ENCODE peak calls at places on chromosome X, in seven cellular contexts. H is dorsolateral prefrontal cortex; E is H9; L is brain microvascular endothelial cell; Z is CD4-positive, alpha-beta memory T cell; O is sigmoid colon; Y is left ventricle myocardium inferior. B is an unnamed sample.

GRCh38 chrX:18042776-18043175 is 177.9 kb downstream of the BEND2 start:
- DNase-seq in H (no peak), Z (no peak), L (no peak), E (no peak), Y (no peak), O (no peak), B (no peak)

GRCh38 chrX:29478336-29479069 is 736.9 kb upstream of the MAGEB2 start:
- DNase-seq in L (peak), O (no peak), H (no peak), Z (no peak), Y (no peak), E (peak), B (peak)

GRCh38 chrX:42602566-42602965 is 175.4 kb downstream of the PPP1R2C start:
- DNase-seq in E (no peak), O (no peak), L (no peak), Z (no peak), H (no peak), Y (no peak), B (no peak)

GRCh38 chrX:96721398-96721797 is 36.8 kb downstream of the DIAPH2 start:
- DNase-seq in O (no peak), Y (no peak), Z (no peak), H (no peak), L (no peak), E (no peak), B (no peak)

GRCh38 chrX:118459494-118459893 is 36.1 kb upstream of the DOCK11 start:
- DNase-seq in E (no peak), Y (no peak), L (peak), O (no peak), Z (peak), H (no peak), B (peak)

GRCh38 chrX:27890611-27891010 is 82.8 kb downstream of the MAGEB10 start:
- DNase-seq in L (peak), E (no peak), Y (no peak), H (no peak), O (no peak), Z (no peak), B (peak)

GRCh38 chrX:117038918-117039440 is 576.2 kb upstream of the CT83 start:
- DNase-seq in Y (no peak), H (no peak), O (no peak), L (no peak), E (no peak), Z (no peak), B (no peak)

GRCh38 chrX:39484669-39485068 is 613.1 kb downstream of the BCOR start:
- DNase-seq in E (no peak), Z (no peak), L (no peak), O (no peak), Y (no peak), H (no peak), B (no peak)

GRCh38 chrX:123648028-123648810 is 84.6 kb downstream of the THOC2 start:
- DNase-seq in E (peak), O (no peak), H (no peak), L (peak), Y (no peak), Z (peak), B (no peak)

GRCh38 chrX:120281021-120281624 is 30.1 kb downstream of the TMEM255A start:
- DNase-seq in L (no peak), O (no peak), E (no peak), H (no peak), Z (no peak), Y (no peak), B (no peak)

GRCh38 chrX:74248889-74249288 is 55.1 kb upstream of the ZCCHC13 start:
- DNase-seq in Z (no peak), H (no peak), L (no peak), E (peak), Y (peak), O (no peak), B (no peak)

GRCh38 chrX:106168107-106168506 is at the start of gene PWWP3B:
- DNase-seq in H (peak), Y (peak), L (peak), Z (no peak), O (no peak), E (peak), B (peak)

GRCh38 chrX:44975666-44976263 is 102.8 kb downstream of the KDM6A start:
- DNase-seq in H (no peak), E (no peak), O (no peak), Y (no peak), Z (no peak), L (no peak), B (no peak)

GRCh38 chrX:9163153-9163790 is 129.3 kb upstream of the FAM9B start:
- DNase-seq in O (no peak), Y (no peak), E (no peak), Z (no peak), L (no peak), H (no peak), B (no peak)

GRCh38 chrX:123713434-123713833 is 19.4 kb downstream of the THOC2 start:
- DNase-seq in O (no peak), L (no peak), Y (no peak), E (no peak), Z (no peak), H (no peak), B (no peak)

GRCh38 chrX:132488092-132488749 is 617 bp downstream of the MBNL3 start:
- DNase-seq in Y (no peak), H (no peak), O (no peak), L (no peak), Z (peak), E (no peak), B (peak)

GRCh38 chrX:103157511-103158316 is 57.2 kb upstream of the BEX4 start:
- DNase-seq in Y (no peak), O (no peak), Z (peak), L (peak), H (no peak), E (no peak), B (peak)

GRCh38 chrX:5957506-5957905 is 271.2 kb downstream of the NLGN4X start:
- DNase-seq in H (no peak), E (no peak), Y (no peak), Z (no peak), L (no peak), O (no peak), B (peak)

GRCh38 chrX:129791961-129792570 is 12.3 kb downstream of the SASH3 start:
- DNase-seq in E (no peak), O (peak), L (no peak), Y (no peak), Z (no peak), H (no peak), B (no peak)

GRCh38 chrX:46574941-46575381 is 1.4 kb downstream of the CHST7 start:
- DNase-seq in Z (no peak), H (no peak), Y (peak), O (no peak), L (no peak), E (peak), B (peak)
- H3K27ac ChIP-seq in Z (peak), H (peak), Y (peak), O (peak), L (no peak), E (no peak), B (no peak)

GRCh38 chrX:72030431-72030830 is 101.3 kb downstream of the RTL5 start:
- DNase-seq in Y (no peak), Z (no peak), H (no peak), E (peak), L (no peak), O (peak), B (peak)
- H3K27ac ChIP-seq in Y (no peak), Z (no peak), H (no peak), E (no peak), L (no peak), O (peak), B (peak)

GRCh38 chrX:108435261-108435660 is 3.0 kb downstream of the COL4A6 start:
- DNase-seq in Z (no peak), H (no peak), L (no peak), Y (no peak), E (no peak), O (no peak), B (no peak)

GRCh38 chrX:108437354-108437753 is 868 bp downstream of the COL4A6 start:
- DNase-seq in L (no peak), O (no peak), Z (no peak), H (no peak), Y (no peak), E (no peak), B (no peak)

GRCh38 chrX:108439961-108440696 is 491 bp downstream of the COL4A5 start:
- DNase-seq in H (no peak), Y (no peak), E (peak), O (no peak), L (no peak), Z (no peak), B (peak)

GRCh38 chrX:108439434-108439883 is at the start of gene COL4A5:
- DNase-seq in Z (peak), H (no peak), Y (peak), O (peak), L (peak), E (peak), B (peak)

GRCh38 chrX:108437789-108438623 is at the start of gene COL4A6:
- DNase-seq in Z (no peak), E (peak), L (peak), H (no peak), O (no peak), Y (no peak), B (no peak)
- H3K27ac ChIP-seq in Z (no peak), E (no peak), L (no peak), H (no peak), O (no peak), Y (peak), B (no peak)

DNA sequence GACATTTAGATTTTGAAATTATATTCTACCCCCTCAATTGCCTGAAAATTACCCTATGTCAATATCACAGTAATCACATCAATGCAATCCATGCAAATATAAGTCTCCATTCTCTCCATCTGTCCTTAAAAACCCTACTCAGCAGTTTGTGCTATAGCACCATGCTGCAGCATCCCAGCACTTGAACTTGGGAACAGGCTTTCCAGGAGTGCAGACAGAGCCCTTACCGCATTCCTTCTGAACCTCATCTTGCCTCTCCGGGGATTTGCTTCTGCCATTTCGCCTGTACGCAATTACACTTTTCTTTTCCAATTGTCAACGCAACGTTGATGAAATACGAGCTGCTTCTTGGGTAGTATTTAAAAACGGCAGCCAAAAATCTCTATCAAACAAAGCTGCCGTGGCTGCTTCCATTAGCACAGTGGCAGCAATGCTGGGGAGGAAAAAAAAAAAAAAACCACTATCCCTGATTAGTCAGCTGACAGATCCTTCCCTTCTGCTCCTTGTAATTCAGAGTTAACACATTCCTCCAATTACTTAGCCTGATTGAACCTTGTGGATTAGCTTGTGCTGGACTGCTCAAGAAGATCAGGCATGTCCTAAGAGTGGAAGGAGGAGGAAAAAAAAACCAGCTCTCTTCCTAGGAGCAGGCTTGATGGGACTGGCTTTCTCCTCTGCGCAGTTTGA is 65.6 kb downstream of the MCF2 start:
- DNase-seq in Z (no peak), L (no peak), E (peak), H (no peak), Y (no peak), O (no peak), B (no peak)
- H3K27ac ChIP-seq in Z (no peak), L (no peak), E (no peak), H (no peak), Y (no peak), O (no peak), B (no peak)

GRCh38 chrX:2693526-2694002 is 2.5 kb downstream of the CD99 start:
- DNase-seq in Y (no peak), Z (no peak), E (no peak), O (no peak), L (no peak), H (no peak), B (no peak)

GRCh38 chrX:2694868-2695267 is 3.8 kb downstream of the CD99 start:
- DNase-seq in Z (no peak), E (no peak), O (no peak), Y (no peak), H (no peak), L (no peak), B (no peak)

GRCh38 chrX:2692221-2693122 is 1.4 kb downstream of the CD99 start:
- DNase-seq in E (no peak), H (no peak), Y (peak), O (no peak), Z (no peak), L (no peak), B (peak)

GRCh38 chrX:2691543-2692220 is 587 bp downstream of the CD99 start:
- DNase-seq in E (no peak), Z (no peak), Y (peak), L (no peak), O (peak), H (no peak), B (peak)

DNA sequence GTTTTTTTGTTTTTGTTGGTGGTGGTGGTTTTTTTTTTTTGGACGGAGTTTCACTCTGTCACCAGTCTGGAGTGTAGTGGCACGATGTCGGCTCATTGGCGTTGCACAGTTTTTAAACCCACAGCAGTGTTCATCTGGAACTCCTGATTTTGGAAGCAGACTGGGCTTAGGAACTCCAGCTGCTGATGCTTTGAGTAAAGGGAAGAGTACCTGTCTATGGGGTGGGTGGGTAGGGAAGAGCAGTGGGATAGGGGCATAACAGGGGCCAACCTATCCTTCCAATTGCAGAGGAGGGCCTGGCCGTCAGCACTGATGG is 2.0 kb downstream of the CD99 start:
- DNase-seq in L (no peak), H (no peak), E (no peak), Z (peak), Y (no peak), O (no peak), B (no peak)
- H3K27ac ChIP-seq in L (no peak), H (no peak), E (no peak), Z (peak), Y (peak), O (peak), B (no peak)

GRCh38 chrX:11269996-11270395 is 23.2 kb upstream of the AMELX start:
- DNase-seq in O (no peak), Y (no peak), H (no peak), Z (no peak), E (no peak), L (no peak), B (no peak)

GRCh38 chrX:11272290-11272689 is 20.9 kb upstream of the AMELX start:
- DNase-seq in E (no peak), H (no peak), L (no peak), O (no peak), Y (no peak), Z (no peak), B (no peak)

GRCh38 chrX:11269006-11269405 is 24.2 kb upstream of the AMELX start:
- DNase-seq in H (no peak), Y (no peak), Z (no peak), E (no peak), L (no peak), O (no peak), B (no peak)

GRCh38 chrX:11273544-11273943 is 19.7 kb upstream of the AMELX start:
- DNase-seq in H (no peak), O (no peak), Y (no peak), L (no peak), E (no peak), Z (no peak), B (no peak)

DNA sequence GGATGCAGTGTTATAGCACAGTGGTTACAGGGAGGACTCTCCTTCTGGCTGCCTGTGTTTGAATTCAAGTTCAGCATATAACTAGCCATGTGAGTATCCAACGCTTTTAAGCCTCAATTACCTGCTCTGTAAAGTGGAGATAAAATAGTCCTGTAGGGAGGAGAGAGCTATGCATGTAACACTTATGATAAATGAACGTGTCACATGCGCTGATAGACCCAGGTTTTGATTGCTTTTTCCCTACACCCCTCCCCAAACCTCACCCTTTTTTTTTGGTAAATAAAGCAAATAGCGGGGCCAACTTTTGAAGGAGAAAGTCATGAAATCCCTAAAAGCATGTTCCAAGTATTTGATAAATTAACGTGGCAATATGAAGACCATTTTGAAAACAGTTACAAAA is 20.4 kb upstream of the AMELX start:
- DNase-seq in O (no peak), H (no peak), Z (no peak), Y (no peak), E (no peak), L (no peak), B (no peak)
- H3K27ac ChIP-seq in O (no peak), H (no peak), Z (no peak), Y (no peak), E (no peak), L (no peak), B (no peak)

DNA sequence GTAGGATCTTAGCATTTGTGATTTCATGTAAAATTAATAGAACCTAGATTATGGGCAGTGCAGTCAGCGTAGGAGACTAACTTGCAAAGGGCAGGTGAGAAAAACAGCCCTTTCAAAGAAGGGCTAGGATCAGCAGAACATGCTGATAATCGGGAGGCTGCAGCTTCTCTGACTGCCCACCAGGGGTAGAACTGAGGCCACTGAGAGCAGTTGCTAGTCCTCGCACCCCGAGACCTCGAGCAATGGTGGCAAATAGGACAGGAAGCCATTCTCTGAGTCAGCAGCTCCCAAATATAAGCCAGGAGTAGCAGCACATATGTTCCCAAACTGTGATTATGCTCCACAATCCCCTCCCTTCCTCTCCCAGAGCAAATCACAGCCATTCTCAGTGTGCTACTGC is 186.4 kb downstream of the MSL3 start:
- DNase-seq in Z (no peak), L (peak), O (no peak), Y (no peak), E (peak), H (no peak), B (no peak)
- H3K27ac ChIP-seq in Z (no peak), L (no peak), O (no peak), Y (no peak), E (no peak), H (no peak), B (no peak)

B was measured in trophoblast cell.